ENCODE peak calls at places on chromosomes 11 and 22, in six cellular contexts. V is colonic mucosa; J is CD8-positive, alpha-beta memory T cell; L is upper lobe of right lung; X is HAP-1; Z is body of pancreas. G is an unnamed sample.

GRCh38 chr11:59759900-59760299 is 4.7 kb downstream of the STX3 start:
- DNase-seq in V (no peak), J (no peak), L (no peak), X (peak; percentile 14), Z (no peak), G (no peak)

GRCh38 chr11:133911169-133911568 is 45.6 kb downstream of the IGSF9B start:
- DNase-seq in V (no peak), J (no peak), L (no peak), X (no peak), Z (no peak), G (no peak)

GRCh38 chr11:103587951-103588788 is 448.3 kb upstream of the DDI1 start:
- DNase-seq in V (no peak), J (no peak), L (no peak), X (no peak), Z (no peak), G (no peak)

GRCh38 chr11:20362481-20362880 is 1.0 kb upstream of the HTATIP2 start:
- DNase-seq in V (no peak), J (no peak), L (no peak), X (no peak), Z (no peak), G (no peak)

GRCh38 chr11:44949160-44950035 is 1.3 kb downstream of the TP53I11 start:
- DNase-seq in V (peak; percentile 72), J (peak; percentile 12), L (peak; percentile 75), X (peak; percentile 81), Z (peak; percentile 27), G (no peak)

GRCh38 chr22:38271927-38272372 is 860 bp downstream of the TMEM184B start:
- DNase-seq in V (peak; percentile 80), J (no peak), L (peak; percentile 81), X (peak; percentile 50), Z (peak; percentile 56), G (no peak)

GRCh38 chr11:70799386-70799785 is 401.1 kb downstream of the CTTN start:
- DNase-seq in V (no peak), J (no peak), L (peak; percentile 26), X (no peak), Z (no peak), G (no peak)

GRCh38 chr22:17743661-17744411 is 30.4 kb downstream of the BID start:
- DNase-seq in V (no peak), J (no peak), L (no peak), X (no peak), Z (no peak), G (no peak)

GRCh38 chr11:91792779-91793262 is 431.8 kb upstream of the FAT3 start:
- DNase-seq in V (no peak), J (no peak), L (no peak), X (no peak), Z (no peak), G (no peak)

GRCh38 chr11:22778642-22779041 is 51.0 kb downstream of the SVIP start:
- DNase-seq in V (no peak), J (no peak), L (no peak), X (no peak), Z (no peak), G (no peak)

GRCh38 chr22:44091021-44091721 is 67.1 kb downstream of the PARVB start:
- DNase-seq in V (no peak), J (no peak), L (no peak), X (peak; percentile 41), Z (no peak), G (peak; percentile 62)

GRCh38 chr11:48124880-48125279 is 91.7 kb upstream of the OR4B1 start:
- DNase-seq in V (no peak), J (no peak), L (no peak), X (no peak), Z (no peak), G (no peak)
- H3K4me1 ChIP-seq in V (no peaks in the 10 kb centered on the region), J (no peaks in the 10 kb centered on the region), L (no peaks in the 10 kb centered on the region), X (no peaks in the 10 kb centered on the region), Z (no peaks in the 10 kb centered on the region), G (no peaks in the 10 kb centered on the region)

GRCh38 chr22:24156146-24156914 is 25.0 kb upstream of the SUSD2 start:
- DNase-seq in V (peak; percentile 39), J (peak; percentile 54), L (peak; percentile 82), X (no peak), Z (peak; percentile 28), G (no peak)
- H3K4me1 ChIP-seq in V (peaks cover 17% of the 10 kb centered on the region), J (peaks cover 77% of the 10 kb centered on the region), L (peaks cover 66% of the 10 kb centered on the region), X (peaks cover 5% of the 10 kb centered on the region), Z (peaks cover 26% of the 10 kb centered on the region), G (peaks cover 45% of the 10 kb centered on the region)

GRCh38 chr11:116929393-116930090 is 92.1 kb upstream of the APOA1 start:
- DNase-seq in V (no peak), J (no peak), L (no peak), X (no peak), Z (no peak), G (no peak)
- H3K4me1 ChIP-seq in V (no peaks in the 10 kb centered on the region), J (peaks cover 94% of the 10 kb centered on the region), L (peaks cover 25% of the 10 kb centered on the region), X (no peaks in the 10 kb centered on the region), Z (peaks cover 18% of the 10 kb centered on the region), G (peaks cover 41% of the 10 kb centered on the region)

DNA sequence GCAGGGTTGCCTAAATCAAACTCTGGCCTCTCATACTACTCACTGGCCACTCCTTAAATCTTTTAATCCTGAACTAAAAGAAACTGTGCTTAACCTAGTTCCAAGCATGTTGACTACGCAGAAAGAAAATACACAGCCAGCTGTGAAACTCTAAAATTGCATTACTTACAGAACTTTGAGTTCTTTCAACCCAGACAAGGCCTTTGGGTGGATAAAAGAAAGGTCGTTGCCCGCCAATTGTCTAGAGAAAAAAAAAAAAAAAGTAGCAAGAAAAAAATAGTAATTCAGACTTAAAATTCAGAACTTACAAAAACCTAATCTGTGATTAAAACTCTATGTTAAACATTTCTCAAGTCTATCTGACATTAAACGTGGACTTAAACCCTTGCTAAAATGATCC is 29.3 kb upstream of the CCDC34 start:
- DNase-seq in V (no peak), J (no peak), L (no peak), X (no peak), Z (no peak), G (no peak)
- H3K4me1 ChIP-seq in V (peaks cover 24% of the 10 kb centered on the region), J (no peaks in the 10 kb centered on the region), L (peaks cover 7% of the 10 kb centered on the region), X (peaks cover 85% of the 10 kb centered on the region), Z (peaks cover 85% of the 10 kb centered on the region), G (peaks cover 29% of the 10 kb centered on the region)

DNA sequence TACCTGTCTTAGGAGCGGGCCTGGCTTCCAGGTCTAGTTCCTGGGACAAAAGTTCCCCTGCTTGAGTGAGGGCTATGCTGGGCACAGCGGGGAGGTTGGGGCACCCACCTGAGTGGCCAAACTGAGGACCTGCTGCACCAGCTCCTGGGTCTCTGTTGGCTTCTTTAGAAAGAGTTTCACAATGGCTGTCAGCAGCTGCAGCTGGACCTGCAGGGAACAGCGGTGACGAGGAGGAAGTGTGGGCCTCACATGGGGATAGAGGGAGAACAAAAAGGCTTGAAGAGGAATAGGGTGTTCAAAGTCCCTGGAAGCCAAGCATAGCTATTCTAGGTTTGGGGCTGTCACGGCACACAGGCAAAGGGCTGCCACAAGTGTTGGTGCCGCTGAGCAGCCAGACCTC is 26.7 kb upstream of the RASL10A start:
- DNase-seq in V (no peak), J (no peak), L (no peak), X (no peak), Z (no peak), G (no peak)
- H3K4me1 ChIP-seq in V (no peaks in the 10 kb centered on the region), J (no peaks in the 10 kb centered on the region), L (no peaks in the 10 kb centered on the region), X (no peaks in the 10 kb centered on the region), Z (peaks cover 41% of the 10 kb centered on the region), G (no peaks in the 10 kb centered on the region)

GRCh38 chr11:76772100-76772782 is 10.9 kb upstream of the TSKU start:
- DNase-seq in V (no peak), J (no peak), L (no peak), X (no peak), Z (no peak), G (no peak)

GRCh38 chr11:76773921-76774361 is 9.2 kb upstream of the TSKU start:
- DNase-seq in V (no peak), J (no peak), L (no peak), X (no peak), Z (peak; percentile 59), G (no peak)

GRCh38 chr11:76770642-76771445 is 12.3 kb upstream of the TSKU start:
- DNase-seq in V (peak; percentile 63), J (no peak), L (no peak), X (no peak), Z (no peak), G (peak; percentile 90)

GRCh38 chr11:76771446-76772099 is 11.6 kb upstream of the TSKU start:
- DNase-seq in V (no peak), J (no peak), L (no peak), X (no peak), Z (no peak), G (peak; percentile 62)

DNA sequence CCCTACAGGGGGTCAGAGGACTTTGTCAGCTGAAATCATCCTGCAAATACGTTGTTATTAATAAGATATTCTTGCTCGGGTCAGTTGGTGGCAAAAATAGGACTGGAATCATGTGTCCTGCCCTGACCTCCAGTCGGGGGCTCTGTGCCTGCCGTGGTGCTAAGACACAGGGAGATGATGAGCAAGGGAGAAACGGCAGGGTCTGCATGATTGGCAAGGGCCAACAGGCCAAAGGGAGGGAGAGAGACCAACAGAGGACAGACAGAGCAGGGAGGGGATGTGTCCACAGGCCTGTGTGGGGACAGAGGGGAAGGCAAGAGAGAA is 10.4 kb upstream of the TSKU start:
- DNase-seq in V (no peak), J (no peak), L (no peak), X (no peak), Z (no peak), G (no peak)
- H3K4me1 ChIP-seq in V (peaks cover 37% of the 10 kb centered on the region), J (peaks cover 10% of the 10 kb centered on the region), L (peaks cover 55% of the 10 kb centered on the region), X (no peaks in the 10 kb centered on the region), Z (peaks cover 59% of the 10 kb centered on the region), G (peaks cover 40% of the 10 kb centered on the region)

GRCh38 chr22:50298937-50299656 is 8.3 kb downstream of the PLXNB2 start:
- DNase-seq in V (no peak), J (no peak), L (no peak), X (no peak), Z (no peak), G (no peak)

GRCh38 chr22:50298266-50298637 is 9.2 kb downstream of the PLXNB2 start:
- DNase-seq in V (no peak), J (no peak), L (no peak), X (no peak), Z (no peak), G (no peak)

GRCh38 chr22:50296658-50297490 is 10.6 kb downstream of the PLXNB2 start:
- DNase-seq in V (no peak), J (no peak), L (no peak), X (no peak), Z (no peak), G (no peak)

GRCh38 chr22:50299724-50300619 is 7.5 kb downstream of the PLXNB2 start:
- DNase-seq in V (peak; percentile 95), J (no peak), L (no peak), X (no peak), Z (no peak), G (no peak)

DNA sequence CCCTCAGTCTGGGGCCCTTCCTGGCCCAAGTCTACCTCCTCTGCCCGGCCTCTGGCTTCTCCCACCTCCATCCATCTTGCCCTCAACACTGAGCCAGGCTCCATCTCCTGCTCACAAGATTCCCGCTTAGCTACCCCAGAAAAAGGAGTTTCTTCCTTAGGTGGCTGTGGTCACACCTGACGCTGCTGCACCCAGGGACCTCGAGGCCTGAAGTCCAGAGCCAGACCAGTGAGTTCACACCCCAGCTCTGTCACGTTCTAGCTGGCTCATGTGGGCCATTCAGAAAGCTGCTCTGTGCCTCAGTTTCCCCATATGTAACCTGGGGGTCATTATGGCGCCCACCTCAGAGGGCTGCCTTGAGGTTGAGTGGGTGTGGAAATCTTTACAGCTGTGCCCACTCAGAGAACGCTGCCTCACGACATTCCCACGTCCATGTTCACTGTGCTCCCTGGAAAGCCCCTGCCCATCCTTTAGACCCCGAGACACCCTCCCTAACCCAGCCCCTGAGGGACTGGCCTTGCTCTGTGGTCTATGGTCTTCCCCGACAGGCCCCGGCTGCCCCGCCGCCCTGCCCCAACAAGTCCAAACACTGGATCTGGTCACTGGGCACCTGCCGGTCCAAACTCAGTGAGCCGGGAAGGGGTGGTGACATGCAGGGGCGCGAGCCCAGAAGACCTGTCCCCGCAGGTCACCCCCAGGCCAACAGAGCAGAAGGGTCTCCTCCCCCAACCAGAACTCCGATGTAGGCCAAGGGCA is 9.8 kb downstream of the PLXNB2 start:
- DNase-seq in V (no peak), J (no peak), L (no peak), X (no peak), Z (no peak), G (no peak)
- H3K4me1 ChIP-seq in V (peaks cover 83% of the 10 kb centered on the region), J (no peaks in the 10 kb centered on the region), L (peaks cover 85% of the 10 kb centered on the region), X (peaks cover 7% of the 10 kb centered on the region), Z (peaks cover 96% of the 10 kb centered on the region), G (peaks cover 92% of the 10 kb centered on the region)

G was measured in sigmoid colon.